ENCODE peak calls at places on chromosomes 5 and 9, in six cellular contexts. H, B, N, K, T and F are unnamed samples.
A peak's percentile ranks its signal among the peaks of the same experiment; 100 is the strongest.

GRCh38 chr9:89537166-89537565 is 39.3 kb upstream of the SEMA4D start:
- DNase-seq in B (no peak), H (no peak), K (no peak), T (no peak), N (no peak), F (no peak)

GRCh38 chr9:113636693-113637092 is 173.2 kb downstream of the RGS3 start:
- DNase-seq in K (no peak), N (no peak), H (peak; percentile 13), T (no peak), B (no peak), F (no peak)

GRCh38 chr9:19156805-19157204 is 29.5 kb upstream of the PLIN2 start:
- DNase-seq in B (no peak), T (no peak), N (no peak), H (no peak), K (no peak), F (no peak)

GRCh38 chr9:98865284-98865683 is 57.8 kb downstream of the GALNT12 start:
- DNase-seq in N (no peak), T (no peak), H (no peak), B (no peak), K (no peak), F (no peak)

GRCh38 chr9:19946446-19947109 is 157.7 kb upstream of the SLC24A2 start:
- DNase-seq in B (peak; percentile 20), T (no peak), N (no peak), K (no peak), H (no peak), F (no peak)

GRCh38 chr5:74956278-74956677 is 90.1 kb upstream of the FAM169A start:
- DNase-seq in H (no peak), N (no peak), T (no peak), K (no peak), B (no peak), F (no peak)

GRCh38 chr5:103505581-103506305 is 56.8 kb downstream of the NUDT12 start:
- DNase-seq in K (no peak), N (no peak), B (no peak), T (no peak), H (no peak), F (no peak)

GRCh38 chr9:109918359-109919163 is 138.6 kb downstream of the PALM2AKAP2 start:
- DNase-seq in B (peak; percentile 69), N (no peak), H (no peak), T (no peak), K (no peak), F (no peak)

GRCh38 chr5:133967715-133968056 is 739 bp downstream of the C5orf15 start:
- DNase-seq in H (peak; percentile 30), B (peak; percentile 39), T (peak; percentile 36), N (no peak), K (no peak), F (no peak)

GRCh38 chr5:14134086-14134485 is 9.1 kb upstream of the TRIO start:
- DNase-seq in B (no peak), H (no peak), T (no peak), N (no peak), K (no peak), F (no peak)

GRCh38 chr9:70411141-70411929 is 3.1 kb downstream of the KLF9 start:
- DNase-seq in B (peak; percentile 77), H (peak; percentile 56), K (peak; percentile 61), T (peak; percentile 73), N (no peak), F (peak; percentile 21)

GRCh38 chr9:103323699-103324098 is 328.6 kb downstream of the CYLC2 start:
- DNase-seq in T (no peak), B (no peak), N (no peak), K (no peak), H (no peak), F (no peak)

GRCh38 chr9:103319979-103320378 is 324.8 kb downstream of the CYLC2 start:
- DNase-seq in T (no peak), B (no peak), N (no peak), K (no peak), H (no peak), F (no peak)
- TF ChIP-seq CTCF in T (no peak), B (no peak), N (no peak), K (no peak), H (no peak), F (no peak)

DNA sequence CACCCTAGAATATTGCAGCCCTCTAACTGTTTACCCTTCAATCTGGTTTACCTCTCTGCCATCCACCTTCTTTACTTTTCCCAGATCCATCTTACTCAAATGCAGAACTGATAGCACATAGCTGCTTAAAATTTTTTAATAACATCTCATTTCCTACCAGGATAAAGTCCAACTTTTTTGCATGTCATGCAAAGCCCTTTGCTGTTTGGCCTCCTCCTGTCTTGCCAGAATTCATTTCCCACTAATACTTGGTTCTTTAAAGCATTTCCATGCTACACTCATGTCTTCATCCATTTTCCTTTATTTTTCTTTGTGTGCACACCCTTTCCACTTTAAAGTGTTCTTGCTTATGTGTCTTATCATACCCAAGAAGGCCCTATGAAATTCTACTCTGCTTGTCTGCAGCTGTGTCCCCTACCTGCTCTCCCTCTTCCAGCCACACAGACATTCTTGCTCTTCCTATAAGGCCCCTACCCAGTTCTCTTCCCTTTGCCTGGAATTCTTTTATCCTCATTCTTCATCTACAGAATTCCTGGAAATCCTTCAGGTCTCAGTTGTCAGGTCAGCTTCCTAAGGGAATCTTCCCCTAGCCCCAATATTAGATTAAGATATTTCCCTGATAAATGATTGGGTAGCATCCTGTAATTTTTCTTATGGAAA is 50.3 kb downstream of the TLE4 start:
- DNase-seq in B (no peak), T (no peak), N (no peak), K (no peak), H (no peak), F (no peak)
- H3K4me1 ChIP-seq in B (peaks cover 12% of the 10 kb centered on the region), T (peaks cover 19% of the 10 kb centered on the region), N (no peaks in the 10 kb centered on the region), K (no peaks in the 10 kb centered on the region), H (no peaks in the 10 kb centered on the region), F (peaks cover 22% of the 10 kb centered on the region)

GRCh38 chr9:122131401-122131921 is 28.1 kb downstream of the NDUFA8 start:
- DNase-seq in K (no peak), T (no peak), H (peak; percentile 51), N (no peak), B (no peak), F (no peak)

GRCh38 chr9:122133263-122133983 is 26.2 kb downstream of the NDUFA8 start:
- DNase-seq in T (peak; percentile 42), N (no peak), B (peak; percentile 55), H (peak; percentile 75), K (no peak), F (no peak)

GRCh38 chr9:122130837-122131236 is 28.7 kb downstream of the NDUFA8 start:
- DNase-seq in B (no peak), T (no peak), K (no peak), H (no peak), N (no peak), F (no peak)

GRCh38 chr9:122133984-122134535 is 25.5 kb downstream of the NDUFA8 start:
- DNase-seq in N (no peak), B (peak; percentile 20), K (no peak), H (no peak), T (no peak), F (no peak)

GRCh38 chr9:122132539-122132938 is 27.0 kb downstream of the NDUFA8 start:
- DNase-seq in B (no peak), T (no peak), H (no peak), K (no peak), N (no peak), F (no peak)
- H3K27me3 ChIP-seq in B (no peaks in the 10 kb centered on the region), T (no peaks in the 10 kb centered on the region), H (no peaks in the 10 kb centered on the region), K (no peaks in the 10 kb centered on the region), N (no peaks in the 10 kb centered on the region), F (no peaks in the 10 kb centered on the region)

GRCh38 chr9:77807295-77807694 is 159.2 kb upstream of the GNA14 start:
- DNase-seq in T (no peak), K (no peak), B (peak; percentile 79), H (no peak), N (no peak), F (no peak)
- TF ChIP-seq CTCF in T (peak; percentile 15), K (peak; percentile 14), B (no peak), H (no peak), N (no peak), F (no peak)

DNA sequence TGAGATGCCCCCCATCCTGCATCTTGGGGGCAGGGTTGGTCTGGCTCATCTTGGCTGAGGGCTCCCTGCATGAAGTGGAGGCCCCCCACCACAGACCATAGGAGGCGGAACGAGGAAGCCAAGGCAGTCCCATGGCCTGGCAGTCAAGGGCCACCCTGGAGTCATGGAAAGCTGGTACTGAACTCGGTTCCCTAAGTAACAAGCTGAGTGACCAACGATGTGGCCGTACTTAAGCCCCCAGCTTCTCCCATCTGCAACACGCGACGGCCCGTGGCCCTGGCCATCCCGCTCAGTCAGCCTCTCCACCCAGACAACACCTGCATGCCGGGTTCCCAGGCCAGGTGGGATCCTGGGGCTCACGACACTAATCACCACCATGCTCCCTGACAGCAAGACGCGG is 17.1 kb downstream of the BRD3 start:
- DNase-seq in B (no peak), T (no peak), H (no peak), N (no peak), K (no peak), F (no peak)
- H3K4me1 ChIP-seq in B (no peaks in the 10 kb centered on the region), T (peaks cover 8% of the 10 kb centered on the region), H (peaks cover 10% of the 10 kb centered on the region), N (peaks cover 4% of the 10 kb centered on the region), K (peaks cover 8% of the 10 kb centered on the region), F (no peaks in the 10 kb centered on the region)